ENCODE peak calls at places on chromosome 14, in five cellular contexts. One of them, this sample, is unnamed.

GRCh38 chr14:102668291-102668873 is 75.9 kb downstream of the RCOR1 start:
- DNase-seq in suprapubic skin: no peak
- DNase-seq in GM12864: no peak
- DNase-seq in AG09319: no peak
- DNase-seq in neural crest cell: no peak
- DNase-seq in this sample: no peak

GRCh38 chr14:35222324-35222723 is 69.9 kb upstream of the PSMA6 start:
- DNase-seq in AG09319: no peak
- DNase-seq in GM12864: no peak
- DNase-seq in suprapubic skin: no peak
- DNase-seq in neural crest cell: no peak
- DNase-seq in this sample: no peak

GRCh38 chr14:81331229-81332026 is 68.7 kb downstream of the STON2 start:
- DNase-seq in AG09319: no peak
- DNase-seq in GM12864: no peak
- DNase-seq in neural crest cell: no peak
- DNase-seq in suprapubic skin: no peak
- DNase-seq in this sample: no peak

GRCh38 chr14:62146014-62146413 is 383.8 kb downstream of the SNAPC1 start:
- DNase-seq in GM12864: no peak
- DNase-seq in suprapubic skin: no peak
- DNase-seq in neural crest cell: no peak
- DNase-seq in AG09319: no peak
- DNase-seq in this sample: no peak

GRCh38 chr14:103509864-103510263 is 12.8 kb downstream of the CKB start:
- DNase-seq in suprapubic skin: peak; percentile 57
- DNase-seq in AG09319: no peak
- DNase-seq in GM12864: no peak
- DNase-seq in neural crest cell: no peak
- DNase-seq in this sample: peak; percentile 5

GRCh38 chr14:46571970-46572369 is 79.6 kb downstream of the RPL10L start:
- DNase-seq in AG09319: no peak
- DNase-seq in GM12864: no peak
- DNase-seq in neural crest cell: no peak
- DNase-seq in suprapubic skin: no peak
- DNase-seq in this sample: no peak

GRCh38 chr14:47235619-47236018 is 439.8 kb downstream of the MDGA2 start:
- DNase-seq in AG09319: no peak
- DNase-seq in neural crest cell: no peak
- DNase-seq in GM12864: no peak
- DNase-seq in suprapubic skin: no peak
- DNase-seq in this sample: no peak

GRCh38 chr14:57833304-57833703 is 32.6 kb downstream of the SLC35F4 start:
- DNase-seq in neural crest cell: no peak
- DNase-seq in AG09319: peak; percentile 50
- DNase-seq in GM12864: no peak
- DNase-seq in suprapubic skin: no peak
- DNase-seq in this sample: no peak

GRCh38 chr14:49971156-49972141 is 78.6 kb downstream of the ARF6 start:
- DNase-seq in AG09319: no peak
- DNase-seq in neural crest cell: no peak
- DNase-seq in GM12864: peak; percentile 97
- DNase-seq in suprapubic skin: no peak
- DNase-seq in this sample: peak; percentile 65

DNA sequence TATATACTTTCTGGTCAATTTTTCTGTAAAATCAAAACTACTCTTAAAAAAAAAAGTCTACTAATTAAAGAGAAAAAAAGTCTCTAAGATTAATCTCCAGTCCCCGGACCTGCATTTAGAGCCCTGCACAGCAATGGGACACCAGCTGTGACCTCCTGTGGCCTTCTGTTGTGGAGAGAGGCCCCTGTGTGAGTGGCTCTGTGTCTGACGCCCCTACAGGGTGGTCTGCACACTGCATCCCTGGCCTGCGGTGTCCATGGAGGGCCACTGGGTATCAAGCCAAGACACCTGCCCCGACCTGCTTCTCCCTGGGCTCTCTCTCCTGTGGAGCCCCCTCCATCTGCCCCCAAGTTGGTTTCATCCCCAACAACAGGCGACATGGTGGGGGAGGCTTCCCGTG is 248.0 kb upstream of the DIO3 start:
- DNase-seq in neural crest cell: no peak
- DNase-seq in GM12864: no peak
- DNase-seq in AG09319: no peak
- DNase-seq in suprapubic skin: no peak
- DNase-seq in this sample: no peak
- TF ChIP-seq CTCF in neural crest cell: no peak
- TF ChIP-seq CTCF in GM12864: no peak
- TF ChIP-seq CTCF in AG09319: no peak
- TF ChIP-seq CTCF in suprapubic skin: no peak
- TF ChIP-seq CTCF in this sample: no peak

GRCh38 chr14:55578511-55578910 is 1.5 kb upstream of the KTN1 start:
- DNase-seq in GM12864: no peak
- DNase-seq in AG09319: no peak
- DNase-seq in neural crest cell: no peak
- DNase-seq in suprapubic skin: no peak
- DNase-seq in this sample: no peak

GRCh38 chr14:55579724-55580400 is at the start of gene KTN1:
- DNase-seq in suprapubic skin: peak; percentile 83
- DNase-seq in GM12864: no peak
- DNase-seq in AG09319: peak; percentile 61
- DNase-seq in neural crest cell: peak; percentile 61
- DNase-seq in this sample: peak; percentile 94

GRCh38 chr14:55581011-55581806 is 1.2 kb downstream of the KTN1 start:
- DNase-seq in neural crest cell: peak; percentile 21
- DNase-seq in GM12864: no peak
- DNase-seq in AG09319: no peak
- DNase-seq in suprapubic skin: no peak
- DNase-seq in this sample: peak; percentile 22

GRCh38 chr14:55582741-55583140 is 2.7 kb downstream of the KTN1 start:
- DNase-seq in AG09319: no peak
- DNase-seq in suprapubic skin: no peak
- DNase-seq in GM12864: no peak
- DNase-seq in neural crest cell: no peak
- DNase-seq in this sample: peak; percentile 28

DNA sequence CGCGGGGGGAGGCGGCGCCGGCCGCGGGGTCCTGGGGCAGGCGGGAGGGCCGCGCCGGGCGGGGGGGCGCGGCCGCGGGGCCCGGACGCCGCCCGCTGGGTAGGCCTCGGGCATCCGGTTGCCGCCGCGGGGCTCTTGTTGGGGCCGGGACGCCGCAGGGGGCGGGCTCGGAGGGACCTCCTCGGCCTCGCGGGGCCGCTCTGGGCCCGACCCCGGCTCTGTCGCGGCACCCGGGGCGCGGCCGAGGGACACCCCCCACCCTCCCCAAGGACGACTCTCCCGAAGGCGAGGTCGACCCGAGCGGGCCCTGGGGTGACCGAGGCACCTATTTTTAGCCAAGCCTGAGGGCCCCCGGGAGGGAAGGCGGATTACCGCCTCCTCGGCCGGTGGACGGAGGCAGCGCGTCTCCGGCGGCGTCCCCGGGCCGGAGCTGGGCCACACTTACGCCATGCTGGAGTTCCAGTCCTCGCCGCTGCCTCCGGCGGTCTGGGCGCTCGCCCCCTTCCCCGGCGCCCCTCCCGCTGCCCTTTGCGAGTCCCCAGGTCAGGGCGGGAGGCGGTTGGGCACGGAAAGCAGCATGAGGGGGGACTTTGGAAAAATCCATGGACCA is 499 bp downstream of the KTN1 start:
- DNase-seq in AG09319: no peak
- DNase-seq in GM12864: no peak
- DNase-seq in suprapubic skin: peak; percentile 78
- DNase-seq in neural crest cell: peak; percentile 34
- DNase-seq in this sample: peak; percentile 67
- TF ChIP-seq CTCF in AG09319: no peak
- TF ChIP-seq CTCF in GM12864: no peak
- TF ChIP-seq CTCF in suprapubic skin: no peak
- TF ChIP-seq CTCF in neural crest cell: peak; percentile 35
- TF ChIP-seq CTCF in this sample: no peak

GRCh38 chr14:99554757-99555531 is 49.1 kb downstream of the CCDC85C start:
- DNase-seq in suprapubic skin: no peak
- DNase-seq in neural crest cell: no peak
- DNase-seq in GM12864: no peak
- DNase-seq in AG09319: no peak
- DNase-seq in this sample: no peak
- TF ChIP-seq CTCF in suprapubic skin: no peak
- TF ChIP-seq CTCF in neural crest cell: no peak
- TF ChIP-seq CTCF in GM12864: no peak
- TF ChIP-seq CTCF in AG09319: no peak
- TF ChIP-seq CTCF in this sample: no peak

GRCh38 chr14:104976198-104977007 is 1.8 kb downstream of the AHNAK2 start:
- DNase-seq in neural crest cell: peak; percentile 85
- DNase-seq in GM12864: peak; percentile 24
- DNase-seq in suprapubic skin: peak; percentile 92
- DNase-seq in AG09319: peak; percentile 40
- DNase-seq in this sample: peak; percentile 88

GRCh38 chr14:104974146-104974541 is 4.0 kb downstream of the AHNAK2 start:
- DNase-seq in suprapubic skin: no peak
- DNase-seq in neural crest cell: no peak
- DNase-seq in GM12864: no peak
- DNase-seq in AG09319: no peak
- DNase-seq in this sample: no peak

GRCh38 chr14:104974665-104975390 is 3.3 kb downstream of the AHNAK2 start:
- DNase-seq in neural crest cell: no peak
- DNase-seq in suprapubic skin: peak; percentile 79
- DNase-seq in AG09319: no peak
- DNase-seq in GM12864: no peak
- DNase-seq in this sample: no peak

GRCh38 chr14:104977008-104977680 is 1.0 kb downstream of the AHNAK2 start:
- DNase-seq in suprapubic skin: peak; percentile 79
- DNase-seq in GM12864: no peak
- DNase-seq in neural crest cell: no peak
- DNase-seq in AG09319: no peak
- DNase-seq in this sample: no peak

DNA sequence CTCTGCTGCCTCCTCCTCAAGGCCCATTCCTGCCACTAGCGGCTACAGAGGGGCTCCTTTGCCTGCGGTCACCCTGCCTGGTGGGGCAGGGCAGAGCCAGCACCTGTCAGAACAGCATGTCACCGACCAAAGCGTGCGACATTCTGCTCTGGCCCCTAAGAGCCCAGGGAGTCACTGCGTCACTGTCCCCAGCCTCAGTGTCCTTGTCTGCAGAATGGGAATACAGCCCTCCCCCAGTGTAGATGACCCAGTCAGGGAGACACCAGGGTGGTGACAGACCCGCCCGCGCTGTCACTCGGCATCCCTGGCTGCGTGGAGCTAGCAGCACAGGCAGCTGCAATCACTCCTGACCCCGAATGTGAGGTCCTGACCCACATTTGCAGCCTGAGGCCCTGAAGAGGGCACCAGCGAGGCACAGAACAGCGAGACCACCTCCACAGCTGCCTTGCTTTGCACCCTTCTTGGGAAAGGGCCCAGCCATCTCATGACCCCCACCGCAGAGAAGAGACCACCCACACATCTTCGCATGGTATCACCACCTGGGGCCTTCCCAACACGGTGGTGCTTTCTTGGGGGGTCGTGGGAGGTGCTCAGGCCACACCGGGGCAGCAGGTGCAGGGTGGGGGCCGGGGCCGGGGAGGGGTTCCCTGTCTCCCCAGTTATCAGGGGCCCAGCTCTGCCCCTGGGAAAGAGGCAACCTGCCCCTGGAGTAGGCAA is 2.5 kb downstream of the AHNAK2 start:
- DNase-seq in neural crest cell: no peak
- DNase-seq in suprapubic skin: peak; percentile 74
- DNase-seq in AG09319: no peak
- DNase-seq in GM12864: no peak
- DNase-seq in this sample: peak; percentile 56
- TF ChIP-seq CTCF in neural crest cell: no peak
- TF ChIP-seq CTCF in suprapubic skin: no peak
- TF ChIP-seq CTCF in AG09319: no peak
- TF ChIP-seq CTCF in GM12864: peak; percentile 46
- TF ChIP-seq CTCF in this sample: peak; percentile 67

DNA sequence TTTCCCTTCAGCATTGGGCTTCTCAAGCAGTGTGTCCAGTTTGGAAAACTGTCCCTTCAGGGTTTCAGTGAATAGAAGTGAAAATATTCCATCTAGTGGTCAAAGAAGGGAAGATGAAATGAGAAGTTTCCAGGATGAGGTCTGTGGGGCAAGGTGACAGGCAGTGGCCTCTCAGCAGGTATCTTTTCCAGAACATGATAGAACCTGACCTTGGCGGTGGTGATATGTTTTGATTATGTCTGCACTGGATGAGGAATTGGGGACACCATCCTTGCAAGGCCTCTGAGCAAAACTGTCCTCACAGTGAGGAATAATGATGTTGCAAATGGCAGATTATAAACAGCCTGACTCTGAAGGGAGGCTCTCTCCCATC is 4.7 kb downstream of the GPX2 start:
- DNase-seq in GM12864: no peak
- DNase-seq in suprapubic skin: no peak
- DNase-seq in AG09319: no peak
- DNase-seq in neural crest cell: no peak
- DNase-seq in this sample: no peak
- TF ChIP-seq CTCF in GM12864: no peak
- TF ChIP-seq CTCF in suprapubic skin: no peak
- TF ChIP-seq CTCF in AG09319: peak; percentile 8
- TF ChIP-seq CTCF in neural crest cell: peak; percentile 33
- TF ChIP-seq CTCF in this sample: no peak

GRCh38 chr14:23566782-23567185 is 807 bp downstream of the AP1G2 start:
- DNase-seq in AG09319: no peak
- DNase-seq in suprapubic skin: no peak
- DNase-seq in neural crest cell: no peak
- DNase-seq in GM12864: no peak
- DNase-seq in this sample: no peak
- TF ChIP-seq CTCF in AG09319: peak; percentile 16
- TF ChIP-seq CTCF in suprapubic skin: no peak
- TF ChIP-seq CTCF in neural crest cell: peak; percentile 25
- TF ChIP-seq CTCF in GM12864: no peak
- TF ChIP-seq CTCF in this sample: peak; percentile 14

GRCh38 chr14:22885975-22886374 is 3.0 kb downstream of the REM2 start:
- DNase-seq in GM12864: no peak
- DNase-seq in AG09319: no peak
- DNase-seq in neural crest cell: no peak
- DNase-seq in suprapubic skin: no peak
- DNase-seq in this sample: no peak

GRCh38 chr14:22884721-22885523 is 1.9 kb downstream of the REM2 start:
- DNase-seq in AG09319: no peak
- DNase-seq in suprapubic skin: no peak
- DNase-seq in GM12864: no peak
- DNase-seq in neural crest cell: no peak
- DNase-seq in this sample: no peak

GRCh38 chr14:22887990-22888378 is 5.0 kb downstream of the REM2 start:
- DNase-seq in AG09319: no peak
- DNase-seq in suprapubic skin: no peak
- DNase-seq in neural crest cell: no peak
- DNase-seq in GM12864: peak; percentile 71
- DNase-seq in this sample: peak; percentile 69

GRCh38 chr14:22887260-22887989 is 4.4 kb downstream of the REM2 start:
- DNase-seq in AG09319: no peak
- DNase-seq in GM12864: peak; percentile 90
- DNase-seq in neural crest cell: peak; percentile 44
- DNase-seq in suprapubic skin: no peak
- DNase-seq in this sample: peak; percentile 75

GRCh38 chr14:22886500-22887259 is 3.7 kb downstream of the REM2 start:
- DNase-seq in neural crest cell: peak; percentile 65
- DNase-seq in AG09319: no peak
- DNase-seq in GM12864: peak; percentile 68
- DNase-seq in suprapubic skin: peak; percentile 88
- DNase-seq in this sample: peak; percentile 92
- TF ChIP-seq CTCF in neural crest cell: peak; percentile 32
- TF ChIP-seq CTCF in AG09319: no peak
- TF ChIP-seq CTCF in GM12864: peak; percentile 42
- TF ChIP-seq CTCF in suprapubic skin: no peak
- TF ChIP-seq CTCF in this sample: peak; percentile 46

GRCh38 chr14:72736791-72737559 is 156.9 kb downstream of the DPF3 start:
- DNase-seq in AG09319: peak; percentile 11
- DNase-seq in suprapubic skin: peak; percentile 11
- DNase-seq in GM12864: no peak
- DNase-seq in neural crest cell: no peak
- DNase-seq in this sample: no peak
- TF ChIP-seq CTCF in AG09319: no peak
- TF ChIP-seq CTCF in suprapubic skin: no peak
- TF ChIP-seq CTCF in GM12864: no peak
- TF ChIP-seq CTCF in neural crest cell: no peak
- TF ChIP-seq CTCF in this sample: no peak